ENCODE peak calls at places on chromosome 15, in four cellular contexts. R is K562, V is GM12878, A is HepG2. G is an unnamed sample.

GRCh38 chr15:91965501-91966180 is 112.1 kb downstream of the SLCO3A1 start:
- DNase-seq in A (no peak), R (no peak), V (no peak), G (no peak)

GRCh38 chr15:81111510-81112375 is 22.3 kb upstream of the CFAP161 start:
- DNase-seq in R (no peak), A (no peak), V (peak), G (no peak)

GRCh38 chr15:38035701-38036100 is 101.3 kb downstream of the TMCO5A start:
- DNase-seq in A (no peak), V (no peak), R (no peak), G (no peak)

GRCh38 chr15:39804026-39804425 is 21.4 kb upstream of the FSIP1 start:
- DNase-seq in A (peak), V (no peak), R (no peak), G (no peak)

GRCh38 chr15:57054351-57054750 is 135.9 kb downstream of the TCF12 start:
- DNase-seq in R (no peak), A (no peak), V (no peak), G (no peak)

GRCh38 chr15:49742381-49742780 is 121.5 kb downstream of the DTWD1 start:
- DNase-seq in R (no peak), A (no peak), V (no peak), G (no peak)

GRCh38 chr15:82021992-82022391 is 23.8 kb downstream of the MEX3B start:
- DNase-seq in R (peak), V (no peak), A (no peak), G (peak)

GRCh38 chr15:31392761-31393401 is 66.2 kb downstream of the KLF13 start:
- DNase-seq in R (no peak), V (no peak), A (no peak), G (no peak)

GRCh38 chr15:83170474-83171165 is 37.0 kb downstream of the HDGFL3 start:
- DNase-seq in R (no peak), A (no peak), V (no peak), G (no peak)

GRCh38 chr15:82539690-82540054 is 585 bp downstream of the RPS17 start:
- DNase-seq in A (no peak), R (peak), V (no peak), G (peak)

GRCh38 chr15:65409284-65409631 is 13.5 kb downstream of the IGDCC4 start:
- DNase-seq in V (no peak), A (peak), R (peak), G (no peak)

GRCh38 chr15:48366574-48367312 is 35.5 kb downstream of the DUT start:
- DNase-seq in R (no peak), V (no peak), A (peak), G (no peak)

GRCh38 chr15:26157081-26157480 is 294.0 kb upstream of the ATP10A start:
- DNase-seq in R (no peak), A (no peak), V (no peak), G (peak)

GRCh38 chr15:38072507-38073277 is 138.3 kb downstream of the TMCO5A start:
- DNase-seq in V (no peak), A (peak), R (peak), G (peak)

GRCh38 chr15:80773122-80773551 is 6.0 kb upstream of the CEMIP start:
- DNase-seq in R (no peak), V (no peak), A (no peak), G (no peak)

GRCh38 chr15:78075490-78076230 is 1.9 kb downstream of the TBC1D2B start:
- DNase-seq in R (no peak), A (peak), V (no peak), G (no peak)

DNA sequence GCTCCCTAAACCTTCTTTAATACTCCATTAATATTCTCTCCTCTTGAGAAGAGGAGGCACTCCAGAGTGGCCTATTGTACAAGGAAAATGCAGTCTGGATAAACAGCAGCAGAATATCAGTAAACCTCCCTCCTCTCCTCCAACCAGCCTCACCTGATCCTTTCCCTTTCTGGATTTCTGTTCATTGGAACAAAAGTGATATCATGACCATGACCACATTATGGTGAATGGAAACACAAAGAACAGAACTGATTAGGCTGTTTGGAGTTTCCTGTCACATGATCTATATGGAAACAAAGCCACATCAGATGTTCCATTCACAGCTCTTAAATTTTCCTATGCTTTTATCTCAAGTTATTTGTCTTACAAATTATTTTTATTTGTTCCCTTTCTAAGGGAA is 14.6 kb downstream of the C2CD4B start:
- DNase-seq in A (no peak), V (no peak), R (no peak), G (no peak)
- TF ChIP-seq FOXM1 in A (no peak), V (no peak), R (no peak), G (no peak)

GRCh38 chr15:33874156-33874555 is 94.1 kb upstream of the CHRM5 start:
- DNase-seq in A (no peak), R (no peak), V (no peak), G (no peak)

GRCh38 chr15:33866101-33866737 is 102.1 kb upstream of the CHRM5 start:
- DNase-seq in A (no peak), R (no peak), V (no peak), G (no peak)

GRCh38 chr15:33872761-33873106 is 95.6 kb upstream of the CHRM5 start:
- DNase-seq in A (no peak), R (no peak), V (no peak), G (no peak)

DNA sequence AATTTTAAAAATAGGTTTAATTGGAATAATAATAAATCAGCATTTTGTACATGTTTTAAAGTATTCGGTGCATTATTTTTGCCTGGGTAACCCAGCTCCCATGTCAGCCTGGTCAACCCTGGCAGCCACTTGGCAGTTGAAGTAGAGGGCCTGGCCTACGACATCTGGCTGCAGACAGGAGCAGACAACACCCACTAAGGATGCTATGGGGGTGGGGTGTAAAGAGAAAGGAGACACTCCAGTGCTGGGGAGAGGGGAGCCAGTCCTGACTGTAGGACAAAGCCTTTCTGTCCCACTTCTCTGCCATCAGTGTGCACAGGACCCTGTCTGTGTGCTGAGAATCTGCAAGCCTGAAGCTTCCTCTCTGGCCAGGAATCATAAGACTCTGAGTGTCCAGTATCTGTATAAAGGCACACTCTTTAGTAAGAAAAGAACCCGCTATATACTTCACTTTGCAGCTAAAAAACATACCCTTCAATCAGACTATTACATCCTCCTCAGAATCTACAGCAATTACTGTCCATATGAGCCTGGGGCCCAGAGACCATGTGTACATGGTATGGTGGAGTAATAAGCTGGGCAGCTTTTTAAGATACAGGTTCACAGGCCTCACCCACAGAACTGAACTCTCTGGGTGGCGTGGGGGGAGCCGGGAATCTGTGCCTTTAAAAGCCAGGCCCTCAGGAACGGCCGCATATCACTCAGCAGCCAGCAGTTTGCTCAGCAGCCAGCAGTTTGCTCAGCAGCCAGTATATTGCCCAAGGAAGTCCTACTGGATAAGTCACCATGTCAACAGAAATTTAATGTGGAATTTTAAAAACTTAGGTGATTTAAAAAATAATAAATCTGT is 96.2 kb upstream of the CHRM5 start:
- DNase-seq in R (no peak), V (no peak), A (no peak), G (peak)
- TF ChIP-seq CHD2 in R (no peak), V (no peak), A (no peak), G (no peak)

GRCh38 chr15:63973212-63974009 is 72.9 kb downstream of the DAPK2 start:
- DNase-seq in R (no peak), A (no peak), V (no peak), G (no peak)
- TF ChIP-seq FOXM1 in R (no peak), A (no peak), V (no peak), G (no peak)

GRCh38 chr15:33068007-33068441 is 126.5 kb downstream of the FMN1 start:
- DNase-seq in V (no peak), A (peak), R (no peak), G (peak)
- TF ChIP-seq CHD2 in V (no peak), A (no peak), R (no peak), G (no peak)

DNA sequence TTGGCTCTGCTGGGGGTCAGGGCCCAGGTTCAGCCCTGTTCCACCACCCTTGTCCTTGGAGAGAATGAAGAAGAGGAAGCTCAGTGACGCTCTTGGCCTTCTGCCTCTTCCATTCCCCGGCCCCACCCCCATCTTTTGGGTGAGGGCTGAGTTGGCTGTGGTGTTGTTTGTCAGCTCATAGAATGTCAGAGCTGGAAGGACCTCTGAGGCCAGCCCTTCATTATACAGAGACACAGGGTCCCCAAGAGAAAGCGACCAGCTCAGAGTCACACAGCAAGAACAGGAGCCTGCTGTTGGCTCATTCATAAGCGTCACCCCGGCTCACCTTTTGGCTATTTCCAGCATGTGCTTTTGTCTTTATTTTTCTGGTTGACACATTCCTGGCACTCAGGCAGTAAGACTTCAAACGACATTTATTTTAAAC is 68.2 kb downstream of the AAGAB start:
- DNase-seq in R (no peak), A (no peak), V (no peak), G (no peak)
- TF ChIP-seq FOXM1 in R (no peak), A (no peak), V (no peak), G (no peak)

DNA sequence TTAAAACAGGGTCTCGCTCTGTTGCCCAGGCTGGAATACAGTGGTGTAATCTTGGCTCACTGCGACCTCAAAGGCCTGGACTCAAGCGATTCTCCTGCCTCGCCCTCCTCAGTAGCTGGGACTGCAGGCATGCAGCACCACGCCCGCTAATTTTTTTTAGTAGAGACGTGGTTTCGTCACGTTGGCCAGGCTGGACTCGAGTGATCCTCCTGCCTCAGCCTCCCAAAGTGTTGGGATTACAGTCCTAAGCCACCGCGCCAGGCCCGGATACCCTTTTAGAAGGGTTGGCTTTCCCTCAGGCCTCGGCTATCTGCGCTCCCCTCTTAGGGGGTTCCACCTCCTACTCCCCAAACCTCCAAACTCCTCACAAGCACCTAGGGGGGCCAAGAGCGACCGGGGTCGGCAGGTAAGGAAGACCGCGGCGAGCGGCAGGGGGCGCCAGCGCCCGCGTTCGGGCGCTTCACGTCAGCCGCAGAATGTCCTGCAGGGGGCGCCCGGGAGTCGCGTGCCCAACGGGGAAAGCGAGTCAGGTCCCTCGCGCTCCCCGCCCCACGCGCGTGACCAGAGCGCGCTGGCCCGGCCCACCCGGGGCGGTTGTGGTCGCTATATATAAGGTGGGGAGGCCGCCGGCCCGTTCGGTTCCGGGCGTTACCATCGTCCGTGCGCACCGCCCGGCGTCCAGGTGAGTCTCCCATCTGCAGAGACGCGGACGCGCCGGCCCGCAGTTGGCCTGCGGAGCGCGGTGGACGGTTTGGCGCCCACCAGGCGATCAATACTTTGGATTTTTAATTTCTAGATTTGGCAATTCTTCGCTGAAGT is 51.8 kb upstream of the GATM start:
- DNase-seq in A (peak), V (no peak), R (peak), G (peak)
- TF ChIP-seq CHD2 in A (no peak), V (no peak), R (no peak), G (no peak)

DNA sequence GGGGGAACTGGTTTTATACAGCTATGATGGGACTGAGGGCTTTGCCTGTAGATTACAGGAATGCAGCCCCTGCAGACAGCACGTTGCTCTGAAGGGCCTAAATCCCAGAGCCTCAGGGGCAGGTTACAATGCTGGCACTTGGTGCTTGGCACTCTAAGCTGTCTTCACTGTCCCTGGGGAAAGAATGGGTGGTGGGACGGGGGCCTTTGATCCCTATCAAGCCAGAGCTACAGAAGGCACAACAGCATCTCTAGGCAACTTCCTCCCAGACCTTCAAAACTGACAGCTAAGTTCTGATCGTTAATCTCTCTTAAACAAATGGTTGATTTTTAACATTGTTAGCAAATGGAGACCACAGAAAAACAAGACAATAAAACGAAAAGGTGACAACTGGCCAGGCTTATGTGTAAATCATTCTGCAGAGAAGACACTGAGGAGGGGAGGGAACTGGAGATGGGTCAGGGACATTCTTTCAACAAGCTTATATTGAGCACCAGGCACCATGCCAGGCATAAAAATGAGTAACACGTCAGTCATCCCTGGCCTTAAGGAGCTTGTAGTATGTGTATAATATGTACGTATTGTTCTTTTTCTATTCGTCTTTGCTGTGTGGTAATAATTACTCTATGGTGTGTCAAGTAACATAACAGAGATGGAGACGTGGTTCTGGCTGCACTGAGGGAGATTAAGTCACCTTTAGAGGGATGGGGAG is 49.1 kb downstream of the CA12 start:
- DNase-seq in R (no peak), A (no peak), V (no peak), G (peak)
- TF ChIP-seq FOXM1 in R (no peak), A (no peak), V (no peak), G (no peak)

DNA sequence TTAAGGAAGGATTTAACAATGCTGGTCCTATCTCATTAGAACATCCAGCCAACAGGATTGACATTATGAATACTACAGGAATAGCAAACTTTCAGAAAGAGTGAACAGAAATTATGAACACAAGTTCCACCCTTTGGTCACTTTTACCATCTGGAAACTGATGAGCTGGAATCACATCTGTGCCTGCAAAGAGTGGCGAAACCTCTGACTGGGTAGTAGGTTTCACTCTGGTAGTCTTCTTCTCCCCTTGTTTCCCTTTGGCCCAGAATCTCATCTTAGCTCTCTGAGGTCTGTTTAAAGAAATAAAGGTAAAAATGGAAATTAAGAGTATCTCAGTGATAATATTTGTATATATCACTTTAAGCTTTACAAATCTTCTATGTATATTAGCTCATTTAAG is 73.1 kb downstream of the NR2E3 start:
- DNase-seq in V (peak), R (no peak), A (no peak), G (no peak)
- TF ChIP-seq CHD2 in V (no peak), R (no peak), A (no peak), G (no peak)

DNA sequence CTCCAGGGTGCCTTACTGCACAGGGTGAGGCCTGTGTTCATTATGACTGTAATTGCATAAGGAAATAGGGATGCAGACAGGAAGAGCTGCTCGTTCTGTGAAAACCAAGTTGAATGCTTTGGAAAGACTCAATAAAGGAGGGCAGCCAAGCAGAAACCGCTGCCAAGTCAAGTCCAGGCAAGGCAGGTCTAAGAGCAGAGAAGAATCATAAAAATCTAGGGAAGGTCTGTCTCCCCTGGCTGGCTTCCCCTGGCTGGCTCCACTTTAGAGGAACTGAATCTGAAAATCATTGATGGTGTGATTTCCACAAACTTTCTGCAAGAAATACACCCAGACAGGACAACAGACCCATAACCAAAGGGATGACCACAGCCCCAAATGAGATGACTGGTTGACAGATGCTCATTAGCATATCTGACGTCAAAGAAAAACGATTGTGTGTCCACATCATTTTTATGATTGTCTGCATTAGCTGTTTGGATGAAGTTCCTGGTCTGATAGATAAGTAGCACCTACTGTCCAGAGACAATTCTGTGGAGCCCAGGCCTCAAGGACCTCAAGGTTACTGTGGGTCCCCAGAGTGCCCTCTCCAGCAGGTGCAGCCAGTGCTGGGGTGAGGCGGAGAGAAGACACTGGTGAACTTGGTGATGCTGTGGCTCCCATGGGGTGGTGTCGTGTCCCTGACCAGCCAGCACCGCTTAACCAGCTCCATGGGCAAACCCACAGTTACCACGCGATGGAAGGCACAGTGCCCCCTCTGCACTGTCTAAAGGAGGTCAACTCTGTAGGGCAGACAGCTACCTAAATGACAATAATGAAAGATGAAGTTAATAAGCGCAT is 127.5 kb downstream of the NSMCE3 start:
- DNase-seq in A (no peak), R (no peak), V (peak), G (no peak)
- TF ChIP-seq FOXM1 in A (no peak), R (no peak), V (no peak), G (no peak)

DNA sequence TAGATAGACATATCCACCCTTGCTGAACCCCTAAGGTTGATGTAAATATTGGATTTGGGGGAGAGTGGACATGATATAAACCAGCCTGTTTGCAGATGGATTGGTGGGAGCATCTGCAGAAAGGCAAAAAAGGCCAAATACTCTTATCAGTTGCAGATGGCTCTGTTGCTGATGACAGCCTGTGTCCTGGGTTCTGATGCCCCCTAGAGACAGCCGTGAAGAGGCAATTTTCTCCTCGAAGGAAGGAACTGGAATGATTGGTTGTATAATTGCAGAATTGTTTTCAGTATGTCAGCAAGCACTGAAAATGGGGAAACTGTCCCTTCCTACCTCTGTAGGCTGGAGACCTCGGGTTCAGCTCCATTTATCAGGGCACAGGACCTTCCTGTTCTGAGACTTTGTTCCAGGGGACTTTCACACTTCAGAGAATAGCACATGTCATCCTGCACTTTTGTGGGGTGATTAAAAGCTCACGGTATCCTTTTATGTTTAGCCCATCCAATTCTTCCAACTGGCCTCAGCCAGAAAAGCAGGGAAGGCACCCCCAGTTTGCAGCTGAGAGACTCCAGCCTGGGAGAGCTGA is 103.0 kb downstream of the PGPEP1L start:
- DNase-seq in R (peak), A (peak), V (no peak), G (peak)
- TF ChIP-seq CHD2 in R (no peak), A (no peak), V (no peak), G (peak)

G was measured in SK-N-SH.